ENCODE peak calls at places on chromosome 16, in ten cellular contexts. One of them, this sample, is unnamed.

GRCh38 chr16:56617212-56618085 is 8.1 kb upstream of the MT1E start:
- DNase-seq in esophagus muscularis mucosa: no peak
- DNase-seq in IMR-90: peak
- DNase-seq in aorta: peak
- DNase-seq in gastrocnemius medialis: peak
- DNase-seq in GM23338: peak
- DNase-seq in colonic mucosa: peak
- DNase-seq in prostate gland: peak
- DNase-seq in fibroblast of lung: peak
- DNase-seq in cardiac muscle cell: peak
- DNase-seq in this sample: peak

GRCh38 chr16:15887283-15887682 is 1.1 kb downstream of the CEP20 start:
- DNase-seq in esophagus muscularis mucosa: no peak
- DNase-seq in IMR-90: no peak
- DNase-seq in aorta: no peak
- DNase-seq in gastrocnemius medialis: no peak
- DNase-seq in GM23338: no peak
- DNase-seq in colonic mucosa: no peak
- DNase-seq in prostate gland: no peak
- DNase-seq in fibroblast of lung: no peak
- DNase-seq in cardiac muscle cell: no peak
- DNase-seq in this sample: no peak

GRCh38 chr16:57815987-57816745 is 13.9 kb upstream of the KIFC3 start:
- DNase-seq in esophagus muscularis mucosa: peak
- DNase-seq in IMR-90: peak
- DNase-seq in aorta: peak
- DNase-seq in gastrocnemius medialis: peak
- DNase-seq in GM23338: peak
- DNase-seq in colonic mucosa: peak
- DNase-seq in prostate gland: peak
- DNase-seq in fibroblast of lung: peak
- DNase-seq in cardiac muscle cell: peak
- DNase-seq in this sample: peak

GRCh38 chr16:69078073-69078472 is 27.4 kb upstream of the HAS3 start:
- DNase-seq in esophagus muscularis mucosa: no peak
- DNase-seq in IMR-90: no peak
- DNase-seq in aorta: no peak
- DNase-seq in gastrocnemius medialis: no peak
- DNase-seq in GM23338: peak
- DNase-seq in colonic mucosa: no peak
- DNase-seq in prostate gland: no peak
- DNase-seq in fibroblast of lung: no peak
- DNase-seq in cardiac muscle cell: no peak
- DNase-seq in this sample: no peak

GRCh38 chr16:57536306-57537193 is at the start of gene CCDC102A:
- DNase-seq in esophagus muscularis mucosa: no peak
- DNase-seq in IMR-90: no peak
- DNase-seq in aorta: peak
- DNase-seq in gastrocnemius medialis: peak
- DNase-seq in GM23338: peak
- DNase-seq in colonic mucosa: peak
- DNase-seq in prostate gland: no peak
- DNase-seq in fibroblast of lung: peak
- DNase-seq in cardiac muscle cell: peak
- DNase-seq in this sample: no peak

GRCh38 chr16:48444574-48444973 is 59.4 kb upstream of the SIAH1 start:
- DNase-seq in esophagus muscularis mucosa: no peak
- DNase-seq in IMR-90: peak
- DNase-seq in aorta: peak
- DNase-seq in gastrocnemius medialis: peak
- DNase-seq in GM23338: no peak
- DNase-seq in colonic mucosa: no peak
- DNase-seq in prostate gland: no peak
- DNase-seq in fibroblast of lung: peak
- DNase-seq in cardiac muscle cell: peak
- DNase-seq in this sample: peak

GRCh38 chr16:85720319-85720637 is 30.6 kb downstream of the C16orf74 start:
- DNase-seq in esophagus muscularis mucosa: no peak
- DNase-seq in IMR-90: no peak
- DNase-seq in aorta: no peak
- DNase-seq in gastrocnemius medialis: peak
- DNase-seq in GM23338: no peak
- DNase-seq in colonic mucosa: peak
- DNase-seq in prostate gland: peak
- DNase-seq in fibroblast of lung: no peak
- DNase-seq in cardiac muscle cell: no peak
- DNase-seq in this sample: no peak

GRCh38 chr16:89121691-89122321 is 28.2 kb downstream of the ACSF3 start:
- DNase-seq in esophagus muscularis mucosa: no peak
- DNase-seq in IMR-90: no peak
- DNase-seq in aorta: peak
- DNase-seq in gastrocnemius medialis: no peak
- DNase-seq in GM23338: no peak
- DNase-seq in colonic mucosa: no peak
- DNase-seq in prostate gland: no peak
- DNase-seq in fibroblast of lung: no peak
- DNase-seq in cardiac muscle cell: no peak
- DNase-seq in this sample: no peak

DNA sequence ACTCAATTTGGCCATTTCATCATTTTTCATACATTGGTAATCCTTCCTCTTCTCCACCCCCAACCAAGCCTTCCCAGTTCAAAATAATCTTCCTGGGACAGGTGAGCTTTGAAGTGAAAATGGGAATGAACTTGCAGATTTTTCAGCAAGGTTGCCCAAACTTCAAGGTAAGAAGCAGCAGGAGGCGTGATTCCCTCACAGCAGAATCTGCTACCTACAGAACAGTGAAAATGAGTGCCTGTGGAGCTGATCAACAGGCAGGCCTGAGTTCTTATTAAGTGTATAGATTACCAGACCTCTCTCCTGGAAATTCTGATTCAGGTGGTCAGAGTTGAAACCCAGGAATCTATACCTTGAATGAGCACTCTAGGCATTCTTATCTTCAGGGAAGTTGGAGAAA is 356.6 kb downstream of the RBFOX1 start:
- DNase-seq in esophagus muscularis mucosa: no peak
- DNase-seq in IMR-90: no peak
- DNase-seq in aorta: no peak
- DNase-seq in gastrocnemius medialis: no peak
- DNase-seq in GM23338: peak
- DNase-seq in colonic mucosa: no peak
- DNase-seq in prostate gland: no peak
- DNase-seq in fibroblast of lung: no peak
- DNase-seq in cardiac muscle cell: no peak
- DNase-seq in this sample: no peak
- H3K4me3 ChIP-seq in esophagus muscularis mucosa: no peak
- H3K4me3 ChIP-seq in IMR-90: no peak
- H3K4me3 ChIP-seq in aorta: no peak
- H3K4me3 ChIP-seq in gastrocnemius medialis: no peak
- H3K4me3 ChIP-seq in GM23338: no peak
- H3K4me3 ChIP-seq in colonic mucosa: no peak
- H3K4me3 ChIP-seq in prostate gland: no peak
- H3K4me3 ChIP-seq in fibroblast of lung: no peak
- H3K4me3 ChIP-seq in cardiac muscle cell: no peak
- H3K4me3 ChIP-seq in this sample: no peak

GRCh38 chr16:22008215-22009142 is 568 bp downstream of the MOSMO start:
- DNase-seq in esophagus muscularis mucosa: no peak
- DNase-seq in IMR-90: no peak
- DNase-seq in aorta: no peak
- DNase-seq in gastrocnemius medialis: no peak
- DNase-seq in GM23338: peak
- DNase-seq in colonic mucosa: peak
- DNase-seq in prostate gland: no peak
- DNase-seq in fibroblast of lung: peak
- DNase-seq in cardiac muscle cell: no peak
- DNase-seq in this sample: no peak

GRCh38 chr16:22005746-22006145 is 2.2 kb upstream of the MOSMO start:
- DNase-seq in esophagus muscularis mucosa: no peak
- DNase-seq in IMR-90: no peak
- DNase-seq in aorta: no peak
- DNase-seq in gastrocnemius medialis: no peak
- DNase-seq in GM23338: no peak
- DNase-seq in colonic mucosa: no peak
- DNase-seq in prostate gland: no peak
- DNase-seq in fibroblast of lung: no peak
- DNase-seq in cardiac muscle cell: no peak
- DNase-seq in this sample: no peak

GRCh38 chr16:22007159-22007508 is 777 bp upstream of the MOSMO start:
- DNase-seq in esophagus muscularis mucosa: no peak
- DNase-seq in IMR-90: no peak
- DNase-seq in aorta: no peak
- DNase-seq in gastrocnemius medialis: no peak
- DNase-seq in GM23338: no peak
- DNase-seq in colonic mucosa: no peak
- DNase-seq in prostate gland: no peak
- DNase-seq in fibroblast of lung: no peak
- DNase-seq in cardiac muscle cell: no peak
- DNase-seq in this sample: no peak

GRCh38 chr16:22007509-22008214 is at the start of gene MOSMO:
- DNase-seq in esophagus muscularis mucosa: no peak
- DNase-seq in IMR-90: peak
- DNase-seq in aorta: peak
- DNase-seq in gastrocnemius medialis: peak
- DNase-seq in GM23338: peak
- DNase-seq in colonic mucosa: peak
- DNase-seq in prostate gland: peak
- DNase-seq in fibroblast of lung: peak
- DNase-seq in cardiac muscle cell: peak
- DNase-seq in this sample: peak

DNA sequence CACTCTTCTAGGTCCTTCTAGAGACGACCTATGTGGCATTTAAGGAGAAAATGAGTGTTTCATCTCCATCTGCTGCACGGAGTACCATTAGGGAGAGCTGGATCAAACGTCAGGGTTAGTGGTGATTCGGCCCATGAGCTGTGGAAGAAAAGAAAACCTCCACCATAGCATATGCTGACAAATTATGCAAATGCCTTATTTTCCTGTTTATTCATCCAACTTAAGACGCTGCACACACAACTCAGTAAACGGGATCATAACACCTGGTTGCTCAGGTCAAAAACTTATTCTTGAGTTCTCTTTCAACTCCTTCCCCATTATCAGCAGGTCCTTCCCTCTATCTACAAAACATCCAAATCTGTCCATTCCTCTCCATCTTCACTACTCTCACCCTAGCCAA is 1.3 kb upstream of the MOSMO start:
- DNase-seq in esophagus muscularis mucosa: no peak
- DNase-seq in IMR-90: no peak
- DNase-seq in aorta: no peak
- DNase-seq in gastrocnemius medialis: no peak
- DNase-seq in GM23338: no peak
- DNase-seq in colonic mucosa: no peak
- DNase-seq in prostate gland: no peak
- DNase-seq in fibroblast of lung: no peak
- DNase-seq in cardiac muscle cell: no peak
- DNase-seq in this sample: no peak
- H3K4me3 ChIP-seq in esophagus muscularis mucosa: no peak
- H3K4me3 ChIP-seq in IMR-90: no peak
- H3K4me3 ChIP-seq in aorta: no peak
- H3K4me3 ChIP-seq in gastrocnemius medialis: peak
- H3K4me3 ChIP-seq in GM23338: peak
- H3K4me3 ChIP-seq in colonic mucosa: no peak
- H3K4me3 ChIP-seq in prostate gland: no peak
- H3K4me3 ChIP-seq in fibroblast of lung: no peak
- H3K4me3 ChIP-seq in cardiac muscle cell: peak
- H3K4me3 ChIP-seq in this sample: no peak

GRCh38 chr16:75088934-75089333 is 27.6 kb downstream of the LDHD start:
- DNase-seq in esophagus muscularis mucosa: no peak
- DNase-seq in IMR-90: no peak
- DNase-seq in aorta: no peak
- DNase-seq in gastrocnemius medialis: no peak
- DNase-seq in GM23338: no peak
- DNase-seq in colonic mucosa: no peak
- DNase-seq in prostate gland: no peak
- DNase-seq in fibroblast of lung: no peak
- DNase-seq in cardiac muscle cell: no peak
- DNase-seq in this sample: no peak

GRCh38 chr16:75085556-75085955 is 31.0 kb downstream of the LDHD start:
- DNase-seq in esophagus muscularis mucosa: no peak
- DNase-seq in IMR-90: no peak
- DNase-seq in aorta: no peak
- DNase-seq in gastrocnemius medialis: no peak
- DNase-seq in GM23338: no peak
- DNase-seq in colonic mucosa: no peak
- DNase-seq in prostate gland: no peak
- DNase-seq in fibroblast of lung: no peak
- DNase-seq in cardiac muscle cell: no peak
- DNase-seq in this sample: no peak

GRCh38 chr16:75086281-75086680 is 30.3 kb downstream of the LDHD start:
- DNase-seq in esophagus muscularis mucosa: no peak
- DNase-seq in IMR-90: no peak
- DNase-seq in aorta: no peak
- DNase-seq in gastrocnemius medialis: no peak
- DNase-seq in GM23338: no peak
- DNase-seq in colonic mucosa: no peak
- DNase-seq in prostate gland: no peak
- DNase-seq in fibroblast of lung: peak
- DNase-seq in cardiac muscle cell: peak
- DNase-seq in this sample: no peak

GRCh38 chr16:75088226-75088625 is 28.4 kb downstream of the LDHD start:
- DNase-seq in esophagus muscularis mucosa: no peak
- DNase-seq in IMR-90: no peak
- DNase-seq in aorta: no peak
- DNase-seq in gastrocnemius medialis: no peak
- DNase-seq in GM23338: no peak
- DNase-seq in colonic mucosa: no peak
- DNase-seq in prostate gland: no peak
- DNase-seq in fibroblast of lung: no peak
- DNase-seq in cardiac muscle cell: no peak
- DNase-seq in this sample: no peak

GRCh38 chr16:75087040-75087979 is 29.3 kb downstream of the LDHD start:
- DNase-seq in esophagus muscularis mucosa: no peak
- DNase-seq in IMR-90: peak
- DNase-seq in aorta: no peak
- DNase-seq in gastrocnemius medialis: peak
- DNase-seq in GM23338: no peak
- DNase-seq in colonic mucosa: peak
- DNase-seq in prostate gland: no peak
- DNase-seq in fibroblast of lung: peak
- DNase-seq in cardiac muscle cell: peak
- DNase-seq in this sample: no peak
- H3K4me3 ChIP-seq in esophagus muscularis mucosa: peak
- H3K4me3 ChIP-seq in IMR-90: peak
- H3K4me3 ChIP-seq in aorta: no peak
- H3K4me3 ChIP-seq in gastrocnemius medialis: peak
- H3K4me3 ChIP-seq in GM23338: no peak
- H3K4me3 ChIP-seq in colonic mucosa: no peak
- H3K4me3 ChIP-seq in prostate gland: no peak
- H3K4me3 ChIP-seq in fibroblast of lung: peak
- H3K4me3 ChIP-seq in cardiac muscle cell: no peak
- H3K4me3 ChIP-seq in this sample: no peak

DNA sequence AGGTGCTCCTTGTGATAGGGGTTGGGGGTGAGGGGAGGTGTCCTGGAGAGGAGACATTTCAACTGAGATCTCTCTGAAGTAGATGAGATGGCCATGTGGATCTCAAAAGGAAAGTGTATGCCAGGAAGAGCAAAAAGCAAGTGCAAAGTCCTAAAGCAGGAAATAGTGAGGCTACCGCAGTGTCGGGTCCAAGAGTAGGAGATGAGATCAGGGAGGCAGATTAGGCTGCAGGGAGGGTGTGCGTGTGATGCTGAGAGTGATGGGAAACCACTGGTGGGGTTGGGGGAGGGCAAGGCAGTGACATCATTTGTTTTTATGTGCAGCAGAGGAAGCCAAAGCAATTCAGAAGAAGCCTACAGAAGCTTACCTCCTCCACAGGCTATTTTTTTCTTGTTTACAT is 28.5 kb downstream of the CDH13 start:
- DNase-seq in esophagus muscularis mucosa: no peak
- DNase-seq in IMR-90: peak
- DNase-seq in aorta: peak
- DNase-seq in gastrocnemius medialis: no peak
- DNase-seq in GM23338: no peak
- DNase-seq in colonic mucosa: peak
- DNase-seq in prostate gland: no peak
- DNase-seq in fibroblast of lung: peak
- DNase-seq in cardiac muscle cell: peak
- DNase-seq in this sample: peak
- H3K4me3 ChIP-seq in esophagus muscularis mucosa: no peak
- H3K4me3 ChIP-seq in IMR-90: no peak
- H3K4me3 ChIP-seq in aorta: no peak
- H3K4me3 ChIP-seq in gastrocnemius medialis: no peak
- H3K4me3 ChIP-seq in GM23338: no peak
- H3K4me3 ChIP-seq in colonic mucosa: no peak
- H3K4me3 ChIP-seq in prostate gland: no peak
- H3K4me3 ChIP-seq in fibroblast of lung: no peak
- H3K4me3 ChIP-seq in cardiac muscle cell: no peak
- H3K4me3 ChIP-seq in this sample: no peak